ENCODE peak calls at places on chromosomes 12 and 14, in five cellular contexts. X, F, O, I and M are unnamed samples.

GRCh38 chr12:107361970-107362369 is 268.6 kb upstream of the CRY1 start:
- DNase-seq in X (no peak), F (no peak), O (no peak), I (no peak), M (no peak)

GRCh38 chr14:92425101-92425500 is 88.5 kb upstream of the RIN3 start:
- DNase-seq in X (no peak), F (no peak), O (peak), I (no peak), M (peak)

GRCh38 chr12:99043319-99043914 is 398.3 kb downstream of the APAF1 start:
- DNase-seq in X (peak), F (peak), O (peak), I (peak), M (peak)

GRCh38 chr12:49515266-49515665 is 23.6 kb upstream of the KCNH3 start:
- DNase-seq in X (no peak), F (no peak), O (peak), I (no peak), M (peak)

GRCh38 chr14:101022916-101023435 is 119.5 kb upstream of the RTL1 start:
- DNase-seq in X (no peak), F (no peak), O (no peak), I (peak), M (no peak)

GRCh38 chr12:129102233-129102632 is 249.0 kb downstream of the GLT1D1 start:
- DNase-seq in X (no peak), F (no peak), O (no peak), I (no peak), M (no peak)

GRCh38 chr14:85762523-85762922 is 232.6 kb downstream of the FLRT2 start:
- DNase-seq in X (no peak), F (no peak), O (no peak), I (no peak), M (no peak)

GRCh38 chr12:3928538-3929220 is 55.5 kb upstream of the PARP11 start:
- DNase-seq in X (peak), F (no peak), O (no peak), I (no peak), M (no peak)

GRCh38 chr12:92146497-92146828 is 817 bp upstream of the BTG1 start:
- DNase-seq in X (no peak), F (no peak), O (no peak), I (no peak), M (no peak)

GRCh38 chr14:74299061-74299545 is 3.6 kb downstream of the ABCD4 start:
- DNase-seq in X (no peak), F (no peak), O (peak), I (no peak), M (no peak)

GRCh38 chr14:89651805-89652204 is 234.8 kb upstream of the FOXN3 start:
- DNase-seq in X (no peak), F (no peak), O (no peak), I (no peak), M (no peak)

GRCh38 chr12:104686196-104686595 is 229.4 kb downstream of the CHST11 start:
- DNase-seq in X (no peak), F (no peak), O (peak), I (no peak), M (peak)